ENCODE peak calls at places on chromosomes 16 and 17, in six cellular contexts. W is T-cell, H is K562, P is CMK, R is fibroblast of pulmonary artery, Q is GM04504. F is an unnamed sample.

GRCh38 chr16:81251871-81252270 is 13.4 kb downstream of the BCO1 start:
- DNase-seq in P (no peak), R (peak; percentile 36), Q (no peak), W (no peak), H (no peak), F (no peak)

GRCh38 chr17:44772308-44773024 is 13.7 kb downstream of the ADAM11 start:
- DNase-seq in H (no peak), Q (no peak), R (no peak), W (no peak), P (no peak), F (no peak)

GRCh38 chr16:89606006-89606405 is 7.4 kb upstream of the DPEP1 start:
- DNase-seq in Q (no peak), R (no peak), P (no peak), H (no peak), W (no peak), F (no peak)

GRCh38 chr16:90020260-90020837 is 1.1 kb upstream of the DBNDD1 start:
- DNase-seq in Q (no peak), W (no peak), P (no peak), H (no peak), R (no peak), F (no peak)

GRCh38 chr17:14135906-14136590 is 66.7 kb downstream of the COX10 start:
- DNase-seq in H (no peak), W (no peak), R (no peak), Q (no peak), P (no peak), F (no peak)

GRCh38 chr17:64041912-64042311 is 21.5 kb upstream of the ICAM2 start:
- DNase-seq in Q (no peak), H (no peak), W (no peak), P (no peak), R (no peak), F (no peak)

GRCh38 chr16:11325404-11326083 is 19.7 kb upstream of the RMI2 start:
- DNase-seq in Q (no peak), P (no peak), H (no peak), R (no peak), W (no peak), F (no peak)

GRCh38 chr17:51434434-51435170 is 174.3 kb downstream of the UTP18 start:
- DNase-seq in P (no peak), R (no peak), W (no peak), H (peak; percentile 8), Q (no peak), F (no peak)

GRCh38 chr17:79012563-79013134 is 3.1 kb upstream of the CANT1 start:
- DNase-seq in W (no peak), P (no peak), H (no peak), Q (no peak), R (no peak), F (no peak)

GRCh38 chr16:11621920-11622651 is 35.4 kb upstream of the LITAF start:
- DNase-seq in H (no peak), P (no peak), W (peak; percentile 78), Q (no peak), R (no peak), F (peak; percentile 36)